ENCODE peak calls at places on chromosomes 16 and 17, in eight cellular contexts. One of them, this sample, is unnamed.

GRCh38 chr17:80898706-80899105 is 92.9 kb upstream of the CHMP6 start:
- DNase-seq in H1: no peak
- DNase-seq in HCT116: no peak
- DNase-seq in endothelial cell of umbilical vein: no peak
- DNase-seq in HepG2: no peak
- DNase-seq in GM23338: no peak
- DNase-seq in GM12878: no peak
- DNase-seq in K562: no peak
- DNase-seq in this sample: no peak

GRCh38 chr16:54055191-54055590 is 231.4 kb downstream of the IRX3 start:
- DNase-seq in K562: no peak
- DNase-seq in HCT116: no peak
- DNase-seq in GM12878: no peak
- DNase-seq in GM23338: no peak
- DNase-seq in H1: no peak
- DNase-seq in HepG2: no peak
- DNase-seq in endothelial cell of umbilical vein: no peak
- DNase-seq in this sample: no peak

GRCh38 chr17:59811209-59811608 is 81.5 kb downstream of the TUBD1 start:
- DNase-seq in GM12878: no peak
- DNase-seq in HCT116: no peak
- DNase-seq in GM23338: no peak
- DNase-seq in K562: no peak
- DNase-seq in endothelial cell of umbilical vein: no peak
- DNase-seq in HepG2: no peak
- DNase-seq in H1: no peak
- DNase-seq in this sample: no peak

GRCh38 chr17:75853410-75853809 is 1.7 kb downstream of the WBP2 start:
- DNase-seq in GM12878: no peak
- DNase-seq in HCT116: no peak
- DNase-seq in HepG2: no peak
- DNase-seq in H1: no peak
- DNase-seq in endothelial cell of umbilical vein: peak
- DNase-seq in K562: no peak
- DNase-seq in GM23338: no peak
- DNase-seq in this sample: no peak

GRCh38 chr17:43175213-43176118 is 4.5 kb downstream of the NBR1 start:
- DNase-seq in H1: no peak
- DNase-seq in K562: no peak
- DNase-seq in endothelial cell of umbilical vein: no peak
- DNase-seq in GM23338: no peak
- DNase-seq in GM12878: no peak
- DNase-seq in HepG2: peak
- DNase-seq in HCT116: no peak
- DNase-seq in this sample: no peak

GRCh38 chr16:87463722-87464690 is 28.8 kb downstream of the ZCCHC14 start:
- DNase-seq in H1: no peak
- DNase-seq in endothelial cell of umbilical vein: peak
- DNase-seq in HepG2: peak
- DNase-seq in K562: peak
- DNase-seq in GM12878: no peak
- DNase-seq in HCT116: no peak
- DNase-seq in GM23338: no peak
- DNase-seq in this sample: no peak

GRCh38 chr16:30615358-30616076 is 5.3 kb upstream of the ZNF689 start:
- DNase-seq in HCT116: peak
- DNase-seq in H1: peak
- DNase-seq in HepG2: peak
- DNase-seq in GM12878: no peak
- DNase-seq in endothelial cell of umbilical vein: peak
- DNase-seq in GM23338: peak
- DNase-seq in K562: peak
- DNase-seq in this sample: no peak

GRCh38 chr16:76190059-76190458 is 87.1 kb upstream of the CNTNAP4 start:
- DNase-seq in HCT116: no peak
- DNase-seq in GM12878: no peak
- DNase-seq in H1: no peak
- DNase-seq in endothelial cell of umbilical vein: no peak
- DNase-seq in K562: no peak
- DNase-seq in HepG2: no peak
- DNase-seq in GM23338: no peak
- DNase-seq in this sample: no peak

GRCh38 chr17:80145076-80146075 is 1.6 kb downstream of the EIF4A3 start:
- DNase-seq in HCT116: no peak
- DNase-seq in GM23338: no peak
- DNase-seq in endothelial cell of umbilical vein: peak
- DNase-seq in GM12878: no peak
- DNase-seq in K562: no peak
- DNase-seq in H1: no peak
- DNase-seq in HepG2: no peak
- DNase-seq in this sample: no peak

DNA sequence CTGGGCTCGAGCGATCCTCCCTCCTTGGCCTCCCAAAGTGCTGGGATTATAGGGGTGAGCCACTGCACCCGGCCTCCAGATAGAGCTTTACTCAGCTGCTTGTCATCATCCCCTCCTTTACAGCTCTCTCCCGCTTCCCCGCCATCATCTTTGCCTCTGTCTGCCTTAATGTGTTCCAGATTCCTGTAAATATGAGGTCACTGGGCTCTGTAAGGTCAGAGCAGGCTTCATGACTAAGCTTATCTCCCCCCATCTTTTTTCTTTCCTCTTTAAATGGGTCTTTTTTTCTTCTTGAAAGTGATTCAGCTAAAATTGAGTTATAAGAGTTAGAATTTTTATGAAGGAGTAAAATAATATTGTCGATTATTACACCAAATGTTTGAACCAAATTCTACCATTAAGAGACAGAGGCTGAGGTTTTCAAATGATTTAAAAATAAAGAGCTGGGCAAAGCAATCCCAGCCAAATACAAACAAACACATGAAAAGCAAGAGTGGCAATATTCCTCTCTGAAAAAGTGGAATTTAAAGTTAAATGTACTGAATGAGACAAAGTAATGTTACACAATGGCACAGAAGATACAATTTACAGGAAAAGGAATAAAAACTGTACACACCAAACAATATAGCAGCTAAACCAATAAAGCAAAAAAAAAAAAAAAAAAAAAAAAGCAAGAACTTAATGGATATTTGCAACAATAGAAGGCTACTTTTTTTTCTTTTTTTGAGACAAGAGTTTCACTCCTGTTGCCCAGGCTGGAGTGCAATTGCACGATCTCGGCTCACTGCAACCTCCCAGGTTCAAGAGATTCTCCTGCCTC is 62.1 kb downstream of the CRISPLD2 start:
- DNase-seq in GM23338: no peak
- DNase-seq in GM12878: no peak
- DNase-seq in K562: peak
- DNase-seq in endothelial cell of umbilical vein: peak
- DNase-seq in HCT116: no peak
- DNase-seq in HepG2: peak
- DNase-seq in H1: no peak
- DNase-seq in this sample: no peak
- TF ChIP-seq POLR2AphosphoS5 in GM23338: no peak
- TF ChIP-seq POLR2AphosphoS5 in GM12878: no peak
- TF ChIP-seq POLR2AphosphoS5 in K562: no peak
- TF ChIP-seq POLR2AphosphoS5 in endothelial cell of umbilical vein: no peak
- TF ChIP-seq POLR2AphosphoS5 in HCT116: no peak
- TF ChIP-seq POLR2AphosphoS5 in HepG2: no peak
- TF ChIP-seq POLR2AphosphoS5 in H1: no peak
- TF ChIP-seq POLR2AphosphoS5 in this sample: no peak

DNA sequence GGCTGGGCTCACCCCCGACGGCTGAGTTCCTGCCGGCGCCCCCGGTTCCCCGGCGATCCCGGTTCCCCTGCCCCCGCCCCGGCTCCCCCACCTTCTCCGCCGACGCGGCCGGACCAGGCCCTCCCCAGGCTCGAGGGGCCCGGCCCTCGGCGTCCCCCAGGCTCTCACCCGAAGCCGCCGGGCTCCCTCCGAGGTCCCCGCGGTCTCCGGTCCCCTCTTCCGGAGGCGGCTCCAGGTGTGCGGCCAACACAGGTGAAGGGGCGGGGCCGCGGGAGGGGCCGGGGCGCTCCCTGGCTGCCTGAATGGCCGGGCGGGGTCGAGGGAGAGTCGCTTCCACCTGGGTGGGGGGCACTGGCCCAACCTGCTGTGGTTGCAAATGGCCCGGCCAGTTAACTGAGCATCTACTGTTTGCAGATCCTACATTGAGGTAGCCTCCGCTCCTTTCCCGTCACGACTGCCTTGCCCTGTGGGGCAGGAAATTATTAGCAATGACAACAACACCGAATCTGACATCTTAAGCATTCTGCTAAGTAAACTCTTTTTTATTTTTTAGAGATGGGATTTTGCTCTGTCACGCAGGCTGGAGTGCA is at the start of gene BICDL2:
- DNase-seq in GM23338: peak
- DNase-seq in GM12878: no peak
- DNase-seq in HepG2: no peak
- DNase-seq in K562: no peak
- DNase-seq in HCT116: no peak
- DNase-seq in H1: no peak
- DNase-seq in endothelial cell of umbilical vein: no peak
- DNase-seq in this sample: no peak
- TF ChIP-seq EZH2 in GM23338: no peak
- TF ChIP-seq EZH2 in GM12878: no peak
- TF ChIP-seq EZH2 in HepG2: no peak
- TF ChIP-seq EZH2 in K562: peak
- TF ChIP-seq EZH2 in HCT116: no peak
- TF ChIP-seq EZH2 in H1: no peak
- TF ChIP-seq EZH2 in endothelial cell of umbilical vein: peak
- TF ChIP-seq EZH2 in this sample: no peak

GRCh38 chr17:78366109-78366848 is 6.4 kb upstream of the SOCS3 start:
- DNase-seq in HepG2: no peak
- DNase-seq in endothelial cell of umbilical vein: no peak
- DNase-seq in HCT116: no peak
- DNase-seq in GM23338: peak
- DNase-seq in H1: no peak
- DNase-seq in GM12878: no peak
- DNase-seq in K562: no peak
- DNase-seq in this sample: no peak
- H3K27ac ChIP-seq in HepG2: no peak
- H3K27ac ChIP-seq in endothelial cell of umbilical vein: no peak
- H3K27ac ChIP-seq in HCT116: no peak
- H3K27ac ChIP-seq in GM23338: peak
- H3K27ac ChIP-seq in H1: peak
- H3K27ac ChIP-seq in GM12878: no peak
- H3K27ac ChIP-seq in K562: no peak
- H3K27ac ChIP-seq in this sample: no peak

GRCh38 chr17:40329981-40330794 is 21.2 kb downstream of the RARA start:
- DNase-seq in HCT116: no peak
- DNase-seq in H1: no peak
- DNase-seq in GM12878: no peak
- DNase-seq in endothelial cell of umbilical vein: no peak
- DNase-seq in K562: no peak
- DNase-seq in GM23338: no peak
- DNase-seq in HepG2: no peak
- DNase-seq in this sample: no peak
- TF ChIP-seq POLR2AphosphoS5 in HCT116: no peak
- TF ChIP-seq POLR2AphosphoS5 in H1: no peak
- TF ChIP-seq POLR2AphosphoS5 in GM12878: no peak
- TF ChIP-seq POLR2AphosphoS5 in endothelial cell of umbilical vein: no peak
- TF ChIP-seq POLR2AphosphoS5 in K562: no peak
- TF ChIP-seq POLR2AphosphoS5 in GM23338: no peak
- TF ChIP-seq POLR2AphosphoS5 in HepG2: no peak
- TF ChIP-seq POLR2AphosphoS5 in this sample: no peak

DNA sequence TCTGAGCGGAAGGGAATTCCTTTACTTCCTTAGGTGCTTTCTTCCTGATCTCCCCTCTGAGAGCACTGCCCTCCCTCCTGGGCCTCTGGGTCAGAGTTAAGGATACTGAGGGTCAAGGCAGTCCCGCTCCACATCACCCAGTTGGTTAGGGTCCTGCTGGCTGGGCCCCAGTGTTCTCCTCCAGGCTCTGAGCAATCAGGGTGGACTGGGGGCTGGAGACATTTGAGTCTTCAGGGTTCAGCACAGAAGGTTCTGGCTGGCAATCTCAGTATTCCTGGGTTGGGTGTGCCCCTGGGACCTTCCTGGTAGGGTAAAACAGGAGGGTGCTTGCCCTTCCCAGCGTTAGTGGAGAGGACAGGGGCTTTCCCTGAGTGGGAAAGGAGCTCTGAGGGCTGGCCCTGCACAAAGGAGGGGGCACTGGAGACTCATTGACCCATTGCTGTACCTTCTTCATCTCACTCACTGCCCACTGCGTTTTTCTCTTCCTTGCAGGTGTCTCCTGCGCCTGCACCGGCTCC is 448 bp downstream of the MT1M start:
- DNase-seq in HepG2: no peak
- DNase-seq in HCT116: no peak
- DNase-seq in GM12878: no peak
- DNase-seq in H1: no peak
- DNase-seq in K562: no peak
- DNase-seq in GM23338: no peak
- DNase-seq in endothelial cell of umbilical vein: no peak
- DNase-seq in this sample: no peak
- TF ChIP-seq EZH2 in HepG2: no peak
- TF ChIP-seq EZH2 in HCT116: no peak
- TF ChIP-seq EZH2 in GM12878: no peak
- TF ChIP-seq EZH2 in H1: peak
- TF ChIP-seq EZH2 in K562: no peak
- TF ChIP-seq EZH2 in GM23338: peak
- TF ChIP-seq EZH2 in endothelial cell of umbilical vein: no peak
- TF ChIP-seq EZH2 in this sample: no peak

DNA sequence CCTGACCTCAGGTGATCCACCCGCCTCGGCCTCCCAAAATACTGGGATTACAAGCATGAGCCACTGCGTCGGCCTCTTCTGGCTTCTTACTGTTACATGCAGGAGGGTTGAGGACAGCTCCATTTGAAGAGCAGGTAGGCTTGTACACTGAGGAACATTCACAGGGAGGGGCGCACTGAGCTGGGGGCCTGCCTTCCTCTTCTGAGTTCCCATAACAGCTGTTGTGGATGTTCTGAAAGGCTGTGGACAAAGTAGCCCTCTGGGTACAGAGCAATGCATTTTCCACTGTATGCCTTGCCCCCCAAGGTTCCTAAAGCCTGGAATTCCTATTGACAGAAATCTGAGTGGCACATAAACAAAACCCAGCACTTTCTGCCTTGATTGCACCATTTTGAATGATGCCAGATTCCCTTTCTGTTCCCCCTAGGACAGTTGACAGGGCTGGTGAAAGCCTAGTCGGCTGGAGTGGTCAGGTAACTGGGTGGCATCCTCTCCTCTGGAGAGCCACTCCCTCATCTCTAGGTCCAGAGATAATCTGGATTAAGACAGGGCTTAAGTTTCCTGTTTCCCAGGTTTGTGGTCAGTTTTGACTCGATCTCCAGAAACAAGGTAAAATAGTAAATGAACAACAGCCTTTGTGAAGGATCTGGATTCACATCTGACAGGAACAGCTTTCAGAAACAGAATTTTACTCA is 1.4 kb upstream of the CDK5R1 start:
- DNase-seq in H1: no peak
- DNase-seq in K562: peak
- DNase-seq in GM12878: no peak
- DNase-seq in HCT116: no peak
- DNase-seq in GM23338: no peak
- DNase-seq in endothelial cell of umbilical vein: no peak
- DNase-seq in HepG2: no peak
- DNase-seq in this sample: no peak
- H3K27ac ChIP-seq in H1: no peak
- H3K27ac ChIP-seq in K562: peak
- H3K27ac ChIP-seq in GM12878: no peak
- H3K27ac ChIP-seq in HCT116: no peak
- H3K27ac ChIP-seq in GM23338: peak
- H3K27ac ChIP-seq in endothelial cell of umbilical vein: peak
- H3K27ac ChIP-seq in HepG2: peak
- H3K27ac ChIP-seq in this sample: peak

GRCh38 chr16:85372627-85373372 is 240.3 kb upstream of the GSE1 start:
- DNase-seq in GM12878: no peak
- DNase-seq in HCT116: no peak
- DNase-seq in endothelial cell of umbilical vein: no peak
- DNase-seq in H1: no peak
- DNase-seq in HepG2: peak
- DNase-seq in GM23338: no peak
- DNase-seq in K562: peak
- DNase-seq in this sample: no peak
- TF ChIP-seq POLR2AphosphoS5 in GM12878: no peak
- TF ChIP-seq POLR2AphosphoS5 in HCT116: no peak
- TF ChIP-seq POLR2AphosphoS5 in endothelial cell of umbilical vein: no peak
- TF ChIP-seq POLR2AphosphoS5 in H1: no peak
- TF ChIP-seq POLR2AphosphoS5 in HepG2: no peak
- TF ChIP-seq POLR2AphosphoS5 in GM23338: no peak
- TF ChIP-seq POLR2AphosphoS5 in K562: no peak
- TF ChIP-seq POLR2AphosphoS5 in this sample: no peak